ENCODE peak calls at places on chromosome 3, in five cellular contexts. J is body of pancreas, R is IMR-90, Z is A549, M is Peyer's patch. O is an unnamed sample.

GRCh38 chr3:186070123-186070522 is 38.8 kb downstream of the ETV5 start:
- DNase-seq in J (no peak), R (no peak), Z (no peak), M (no peak), O (no peak)

GRCh38 chr3:193816656-193817311 is 223.8 kb downstream of the OPA1 start:
- DNase-seq in J (peak; percentile 96), R (peak; percentile 11), Z (peak; percentile 41), M (no peak), O (peak; percentile 51)

GRCh38 chr3:32421991-32422859 is 30.6 kb downstream of the CMTM7 start:
- DNase-seq in J (peak; percentile 98), R (peak; percentile 73), Z (peak; percentile 38), M (no peak), O (peak; percentile 99)

GRCh38 chr3:81643721-81644120 is 117.7 kb downstream of the GBE1 start:
- DNase-seq in J (no peak), R (peak; percentile 45), Z (peak; percentile 25), M (no peak), O (no peak)

GRCh38 chr3:31652296-31652695 is 119.6 kb downstream of the STT3B start:
- DNase-seq in J (no peak), R (no peak), Z (no peak), M (no peak), O (no peak)

GRCh38 chr3:161648071-161648470 is 151.5 kb downstream of the OTOL1 start:
- DNase-seq in J (no peak), R (no peak), Z (no peak), M (no peak), O (no peak)

GRCh38 chr3:184178522-184179138 is 4.0 kb downstream of the AP2M1 start:
- DNase-seq in J (no peak), R (peak; percentile 36), Z (no peak), M (no peak), O (no peak)

GRCh38 chr3:70813306-70813705 is 500.9 kb upstream of the MDFIC2 start:
- DNase-seq in J (no peak), R (no peak), Z (no peak), M (no peak), O (no peak)

GRCh38 chr3:105984837-105985236 is 116.0 kb upstream of the CBLB start:
- DNase-seq in J (no peak), R (peak; percentile 34), Z (no peak), M (no peak), O (no peak)

GRCh38 chr3:59850352-59850870 is 800.6 kb upstream of the CFAP20DC start:
- DNase-seq in J (no peak), R (no peak), Z (no peak), M (no peak), O (no peak)

GRCh38 chr3:90241481-90241880 is 1134.1 kb downstream of the EPHA3 start:
- DNase-seq in J (no peak), R (no peak), Z (no peak), M (no peak), O (no peak)
- H3K9me3 ChIP-seq in J (no peaks in the 10 kb centered on the region), R (peaks cover 4% of the 10 kb centered on the region), Z (peaks cover 3% of the 10 kb centered on the region), M (no peaks in the 10 kb centered on the region), O (no peaks in the 10 kb centered on the region)

GRCh38 chr3:50265988-50266387 is 3.0 kb upstream of the SEMA3B start:
- DNase-seq in J (no peak), R (no peak), Z (no peak), M (no peak), O (no peak)

GRCh38 chr3:50268703-50269451 is at the start of gene SEMA3B:
- DNase-seq in J (peak; percentile 97), R (no peak), Z (peak; percentile 73), M (no peak), O (peak; percentile 82)

GRCh38 chr3:50268276-50268675 is 671 bp upstream of the SEMA3B start:
- DNase-seq in J (no peak), R (no peak), Z (no peak), M (no peak), O (no peak)

GRCh38 chr3:50266808-50267207 is 2.1 kb upstream of the SEMA3B start:
- DNase-seq in J (no peak), R (no peak), Z (no peak), M (no peak), O (no peak)

DNA sequence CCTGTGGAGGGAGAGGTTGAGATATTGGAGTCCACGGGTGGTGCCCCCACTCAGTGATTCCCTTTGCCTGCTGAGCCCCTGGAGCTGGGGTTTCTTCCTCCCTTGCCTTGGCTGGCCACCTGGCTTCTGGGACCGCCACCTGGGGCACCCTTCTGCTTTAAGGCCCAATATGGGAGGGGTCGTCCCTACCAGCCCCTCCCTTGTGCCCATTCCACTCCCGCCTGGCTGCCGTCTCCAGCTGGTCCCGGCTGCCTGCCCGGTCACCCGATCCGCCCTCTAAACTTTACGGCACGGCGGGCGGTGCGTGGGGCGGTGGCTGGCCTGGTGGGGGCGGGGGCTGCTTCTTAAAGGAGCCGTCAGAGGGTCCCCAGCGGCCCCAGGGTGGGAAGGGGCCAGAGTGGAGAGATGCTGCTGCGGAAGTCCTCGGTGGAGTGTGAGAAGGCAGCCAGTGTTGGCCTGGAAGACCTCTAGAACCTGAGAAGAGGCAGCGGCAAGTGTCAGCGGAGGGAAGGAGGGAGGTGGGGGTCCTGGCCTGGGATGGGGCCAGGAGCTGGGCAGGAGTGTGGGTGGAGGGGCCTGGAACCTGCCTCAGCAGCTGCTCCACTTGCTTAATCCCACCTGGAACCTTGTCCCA is 1.6 kb upstream of the SEMA3B start:
- DNase-seq in J (peak; percentile 84), R (no peak), Z (no peak), M (no peak), O (peak; percentile 84)
- TF ChIP-seq POLR2A in J (peak; percentile 92), R (no peak), Z (no peak), M (peak; percentile 78), O (no peak)

DNA sequence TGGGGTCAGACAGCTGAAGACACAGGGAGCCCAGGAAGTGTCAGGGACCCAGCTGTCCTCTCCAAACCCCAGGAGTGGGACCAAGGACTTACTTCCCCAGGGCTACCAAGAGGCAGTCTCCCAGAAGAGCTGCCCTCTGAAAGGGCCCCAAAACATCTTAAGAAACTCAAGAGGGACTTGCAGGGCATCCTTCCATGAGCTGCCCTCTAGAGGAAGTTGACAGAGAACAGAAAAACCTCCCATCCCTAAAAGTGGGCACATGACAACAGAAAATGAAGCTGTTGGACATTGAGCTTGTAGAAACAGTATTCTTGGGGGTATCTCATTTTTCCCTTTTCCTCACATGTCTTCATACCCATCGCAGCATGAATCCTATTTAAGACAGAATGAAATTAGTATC is 58.9 kb downstream of the MECOM start:
- DNase-seq in J (no peak), R (no peak), Z (peak; percentile 12), M (no peak), O (no peak)
- H3K4me1 ChIP-seq in J (peaks cover 10% of the 10 kb centered on the region), R (no peaks in the 10 kb centered on the region), Z (no peaks in the 10 kb centered on the region), M (no peaks in the 10 kb centered on the region), O (no peaks in the 10 kb centered on the region)

GRCh38 chr3:44762690-44763089 is 1.1 kb downstream of the KIF15 start:
- DNase-seq in J (no peak), R (no peak), Z (no peak), M (no peak), O (no peak)

GRCh38 chr3:44761347-44762169 is at the start of the genes KIAA1143 and KIF15:
- DNase-seq in J (peak; percentile 97), R (peak; percentile 95), Z (peak; percentile 96), M (peak; percentile 96), O (peak; percentile 97)

GRCh38 chr3:44762170-44762677 is 630 bp downstream of the KIF15 start:
- DNase-seq in J (no peak), R (peak; percentile 12), Z (no peak), M (no peak), O (no peak)

DNA sequence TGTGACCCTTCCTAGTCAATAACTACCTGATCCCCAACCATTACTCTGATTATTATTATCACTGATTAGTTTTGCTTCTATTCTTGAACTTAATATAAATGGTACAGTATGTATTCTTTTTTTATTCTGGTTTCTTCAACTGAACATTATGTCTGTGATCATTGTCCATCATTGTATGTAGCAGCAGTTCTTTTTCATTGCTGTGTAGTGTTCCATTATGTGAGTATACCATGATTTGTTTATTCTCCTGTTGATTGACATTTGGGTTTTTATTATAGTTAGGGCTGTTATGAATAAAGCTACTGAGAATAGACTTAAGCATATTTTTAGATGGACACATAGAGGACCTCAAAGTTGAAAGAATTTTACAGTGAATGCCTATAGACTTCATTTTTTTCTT is 2.7 kb downstream of the KIF15 start:
- DNase-seq in J (no peak), R (no peak), Z (no peak), M (no peak), O (no peak)
- H3K9me3 ChIP-seq in J (no peaks in the 10 kb centered on the region), R (peaks cover 6% of the 10 kb centered on the region), Z (peaks cover 22% of the 10 kb centered on the region), M (no peaks in the 10 kb centered on the region), O (no peaks in the 10 kb centered on the region)

O was measured in thyroid gland.